ENCODE peak calls at places on chromosomes 6 and 20, in four cellular contexts. Y is progenitor cell of endocrine pancreas, Q is HCEC 1CT, L is bronchial epithelial cell. B is an unnamed sample.

GRCh38 chr20:53643031-53643832 is 49.6 kb upstream of the ZNF217 start:
- DNase-seq in Y (no peak), Q (peak; percentile 82), L (peak; percentile 91), B (peak; percentile 94)

GRCh38 chr20:58870293-58871014 is 17.9 kb downstream of the GNAS start:
- DNase-seq in Y (peak; percentile 71), Q (peak; percentile 36), L (peak; percentile 43), B (peak; percentile 60)

GRCh38 chr20:43938932-43939761 is 24.5 kb downstream of the TOX2 start:
- DNase-seq in Y (no peak), Q (peak; percentile 98), L (peak; percentile 95), B (peak; percentile 95)

GRCh38 chr6:53313784-53314382 is 34.9 kb downstream of the ELOVL5 start:
- DNase-seq in Y (no peak), Q (no peak), L (no peak), B (no peak)

GRCh38 chr20:41003143-41003932 is 25.3 kb upstream of the TOP1 start:
- DNase-seq in Y (no peak), Q (peak; percentile 98), L (peak; percentile 99), B (peak; percentile 99)

GRCh38 chr20:31474097-31474436 is 860 bp downstream of the DEFB124 start:
- DNase-seq in Y (no peak), Q (no peak), L (no peak), B (no peak)

GRCh38 chr20:31722388-31723281 is at the start of gene BCL2L1:
- DNase-seq in Y (peak; percentile 84), Q (peak; percentile 84), L (peak; percentile 74), B (peak; percentile 89)

GRCh38 chr6:41747256-41748101 is at the start of gene PGC:
- DNase-seq in Y (no peak), Q (no peak), L (no peak), B (peak; percentile 14)

GRCh38 chr6:5997420-5998093 is 9.2 kb downstream of the NRN1 start:
- DNase-seq in Y (no peak), Q (no peak), L (no peak), B (no peak)

GRCh38 chr6:36312854-36313627 is 23.6 kb downstream of the BNIP5 start:
- DNase-seq in Y (no peak), Q (no peak), L (no peak), B (no peak)

GRCh38 chr6:80233955-80234354 is 127.5 kb downstream of the BCKDHB start:
- DNase-seq in Y (no peak), Q (no peak), L (no peak), B (no peak)

GRCh38 chr20:63361507-63362425 is 617 bp upstream of the CHRNA4 start:
- DNase-seq in Y (no peak), Q (no peak), L (no peak), B (no peak)

GRCh38 chr20:32580970-32581838 is 3.9 kb downstream of the NOL4L start:
- DNase-seq in Y (no peak), Q (no peak), L (no peak), B (no peak)

GRCh38 chr6:44646355-44646754 is 258.8 kb downstream of the CDC5L start:
- DNase-seq in Y (no peak), Q (no peak), L (no peak), B (no peak)

GRCh38 chr6:41040101-41040910 is 1.3 kb upstream of the UNC5CL start:
- DNase-seq in Y (no peak), Q (no peak), L (peak; percentile 84), B (peak; percentile 73)

GRCh38 chr6:149999636-150000035 is 25.7 kb downstream of the RAET1L start:
- DNase-seq in Y (no peak), Q (no peak), L (no peak), B (no peak)

GRCh38 chr6:38213275-38213674 is 393.7 kb downstream of the ZFAND3 start:
- DNase-seq in Y (no peak), Q (no peak), L (no peak), B (no peak)

GRCh38 chr20:36179170-36179945 is 24.8 kb downstream of the EPB41L1 start:
- DNase-seq in Y (no peak), Q (no peak), L (no peak), B (no peak)

GRCh38 chr6:114390176-114390575 is 47.4 kb upstream of the HS3ST5 start:
- DNase-seq in Y (no peak), Q (no peak), L (no peak), B (no peak)

GRCh38 chr20:57977588-57977987 is 250.9 kb downstream of the ANKRD60 start:
- DNase-seq in Y (no peak), Q (no peak), L (no peak), B (no peak)

GRCh38 chr20:41137412-41138216 is at the start of gene PLCG1:
- DNase-seq in Y (peak; percentile 72), Q (peak; percentile 72), L (peak; percentile 35), B (peak; percentile 77)

GRCh38 chr6:152775441-152775840 is 24.8 kb downstream of the VIP start:
- DNase-seq in Y (no peak), Q (no peak), L (no peak), B (no peak)

GRCh38 chr6:21928715-21929298 is 335.3 kb downstream of the SOX4 start:
- DNase-seq in Y (no peak), Q (no peak), L (no peak), B (no peak)

GRCh38 chr6:20826378-20826777 is 292.1 kb downstream of the CDKAL1 start:
- DNase-seq in Y (no peak), Q (peak; percentile 29), L (peak; percentile 50), B (peak; percentile 44)

GRCh38 chr6:40398034-40398679 is 189.0 kb downstream of the LRFN2 start:
- DNase-seq in Y (no peak), Q (no peak), L (no peak), B (no peak)

GRCh38 chr6:39816744-39817143 is 24.6 kb downstream of the DAAM2 start:
- DNase-seq in Y (no peak), Q (no peak), L (no peak), B (no peak)